ENCODE peak calls at places on chromosomes 7 and 10, in five cellular contexts. W, L, E, I and X are unnamed samples.

GRCh38 chr10:72550239-72550638 is 75.6 kb downstream of the MICU1 start:
- DNase-seq in L (no peak), I (no peak), W (no peak), E (no peak), X (no peak)

GRCh38 chr7:77351539-77352004 is 64.6 kb downstream of the GSAP start:
- DNase-seq in E (peak), L (no peak), I (peak), W (no peak), X (peak)

GRCh38 chr10:11875499-11876281 is 52.5 kb downstream of the PROSER2 start:
- DNase-seq in E (no peak), L (peak), I (no peak), W (peak), X (no peak)

GRCh38 chr10:94225589-94225988 is 137.2 kb downstream of the NOC3L start:
- DNase-seq in W (no peak), I (no peak), L (no peak), E (no peak), X (no peak)

GRCh38 chr10:20922461-20922860 is 25.4 kb upstream of the NEBL start:
- DNase-seq in E (no peak), W (no peak), L (no peak), I (no peak), X (no peak)

GRCh38 chr10:109115179-109115578 is 808.1 kb downstream of the XPNPEP1 start:
- DNase-seq in E (no peak), W (no peak), I (no peak), L (no peak), X (no peak)

GRCh38 chr10:109456566-109457361 is 466.5 kb downstream of the XPNPEP1 start:
- DNase-seq in W (peak), L (peak), E (peak), I (no peak), X (peak)

GRCh38 chr7:11786186-11786585 is 45.8 kb downstream of the THSD7A start:
- DNase-seq in E (no peak), L (no peak), W (no peak), I (no peak), X (no peak)

GRCh38 chr7:11434371-11434770 is 397.6 kb downstream of the THSD7A start:
- DNase-seq in W (no peak), E (no peak), L (no peak), I (no peak), X (no peak)

GRCh38 chr10:15232279-15232678 is 63.8 kb upstream of the NMT2 start:
- DNase-seq in L (no peak), I (no peak), W (no peak), E (no peak), X (no peak)

GRCh38 chr7:104296900-104297299 is 31.5 kb upstream of the LHFPL3 start:
- DNase-seq in I (no peak), E (no peak), W (no peak), L (no peak), X (no peak)

GRCh38 chr7:79035858-79036257 is 417.6 kb downstream of the MAGI2 start:
- DNase-seq in E (no peak), L (no peak), I (no peak), W (no peak), X (no peak)

GRCh38 chr10:129031233-129032150 is 435.5 kb upstream of the MGMT start:
- DNase-seq in W (no peak), L (peak), E (peak), I (peak), X (peak)

GRCh38 chr7:88040694-88041093 is 106.6 kb downstream of the ADAM22 start:
- DNase-seq in L (no peak), W (no peak), E (no peak), I (no peak), X (no peak)

GRCh38 chr7:132537451-132537850 is 38.8 kb downstream of the PLXNA4 start:
- DNase-seq in W (no peak), L (no peak), E (no peak), I (no peak), X (no peak)

GRCh38 chr10:59823111-59823510 is 69.9 kb upstream of the MRLN start:
- DNase-seq in L (no peak), E (no peak), I (no peak), W (no peak), X (no peak)

GRCh38 chr7:69843653-69844052 is 245.4 kb downstream of the AUTS2 start:
- DNase-seq in W (no peak), E (no peak), I (no peak), L (no peak), X (peak)

GRCh38 chr7:42671627-42672026 is 240.2 kb downstream of the C7orf25 start:
- DNase-seq in I (no peak), E (no peak), W (no peak), L (no peak), X (no peak)

GRCh38 chr7:122260336-122260735 is 44.2 kb downstream of the FEZF1 start:
- DNase-seq in E (no peak), I (no peak), W (no peak), L (no peak), X (no peak)

GRCh38 chr7:132221356-132221755 is 354.9 kb downstream of the PLXNA4 start:
- DNase-seq in E (no peak), I (no peak), W (no peak), L (no peak), X (no peak)

GRCh38 chr7:20280475-20281351 is 50.0 kb upstream of the ITGB8 start:
- DNase-seq in L (no peak), W (no peak), I (no peak), E (no peak), X (no peak)

GRCh38 chr10:124053971-124054370 is 39.4 kb downstream of the CHST15 start:
- DNase-seq in I (no peak), E (no peak), L (no peak), W (no peak), X (no peak)

GRCh38 chr7:5626456-5626855 is 155.0 kb downstream of the RNF216 start:
- DNase-seq in E (no peak), W (no peak), L (no peak), I (no peak), X (no peak)

GRCh38 chr7:135204876-135205275 is 6.5 kb downstream of the WDR91 start:
- DNase-seq in L (no peak), E (no peak), W (no peak), I (no peak), X (no peak)

GRCh38 chr10:6987536-6987945 is 407.5 kb upstream of the PRKCQ start:
- DNase-seq in E (no peak), W (peak), L (no peak), I (no peak), X (no peak)